ENCODE peak calls at places on chromosomes 3 and 15, in six cellular contexts. V, P, H, I, F and Q are unnamed samples.

GRCh38 chr15:87599616-87600015 is 656.9 kb downstream of the NTRK3 start:
- DNase-seq in V (no peak), P (no peak), H (no peak), I (no peak), F (no peak), Q (no peak)

GRCh38 chr3:72380193-72380592 is 468.1 kb downstream of the SHQ1 start:
- DNase-seq in V (no peak), P (no peak), H (no peak), I (no peak), F (no peak), Q (no peak)

GRCh38 chr3:53593611-53594010 is 99.2 kb downstream of the CACNA1D start:
- DNase-seq in V (no peak), P (no peak), H (no peak), I (no peak), F (no peak), Q (no peak)

GRCh38 chr3:99929409-99930139 is 111.9 kb downstream of the CMSS1 start:
- DNase-seq in V (no peak), P (peak), H (no peak), I (no peak), F (peak), Q (no peak)

GRCh38 chr3:46280105-46280797 is 38.0 kb downstream of the CCR3 start:
- DNase-seq in V (no peak), P (peak), H (no peak), I (no peak), F (peak), Q (no peak)

GRCh38 chr3:67515778-67516177 is 138.6 kb downstream of the SUCLG2 start:
- DNase-seq in V (no peak), P (no peak), H (no peak), I (no peak), F (no peak), Q (no peak)

GRCh38 chr15:87604857-87605446 is 651.6 kb downstream of the NTRK3 start:
- DNase-seq in V (no peak), P (no peak), H (no peak), I (no peak), F (peak), Q (no peak)

GRCh38 chr3:100540791-100541334 is 48.4 kb downstream of the TMEM45A start:
- DNase-seq in V (no peak), P (no peak), H (no peak), I (no peak), F (no peak), Q (no peak)

GRCh38 chr3:51704511-51704950 is 2.3 kb upstream of the GRM2 start:
- DNase-seq in V (no peak), P (no peak), H (peak), I (no peak), F (no peak), Q (no peak)

GRCh38 chr15:58873267-58873666 is 60.2 kb downstream of the SLTM start:
- DNase-seq in V (no peak), P (no peak), H (no peak), I (no peak), F (no peak), Q (no peak)

GRCh38 chr15:29939404-29939803 is 117.1 kb upstream of the TJP1 start:
- DNase-seq in V (no peak), P (no peak), H (no peak), I (no peak), F (peak), Q (no peak)

GRCh38 chr3:47910777-47911440 is 105.3 kb downstream of the MAP4 start:
- DNase-seq in V (no peak), P (peak), H (no peak), I (no peak), F (peak), Q (no peak)

GRCh38 chr3:184724662-184725061 is 12.8 kb upstream of the MAGEF1 start:
- DNase-seq in V (no peak), P (no peak), H (peak), I (no peak), F (no peak), Q (no peak)

GRCh38 chr3:120382941-120383447 is 33.8 kb upstream of the LRRC58 start:
- DNase-seq in V (no peak), P (no peak), H (no peak), I (no peak), F (no peak), Q (no peak)